ENCODE peak calls at places on chromosomes 2 and 18, in six cellular contexts. H is neural crest cell, A is foreskin fibroblast, P is AG09309, G is GM10248, D is GM20000. R is an unnamed sample.

GRCh38 chr2:174762464-174762863 is 1.8 kb downstream of the CHRNA1 start:
- DNase-seq in H (no peak), A (no peak), P (no peak), G (no peak), D (no peak), R (no peak)

GRCh38 chr18:904135-905090 is at the start of gene ADCYAP1:
- DNase-seq in H (no peak), A (peak; percentile 44), P (no peak), G (no peak), D (no peak), R (no peak)

GRCh38 chr18:78853341-78853740 is 126.3 kb upstream of the SALL3 start:
- DNase-seq in H (no peak), A (no peak), P (no peak), G (no peak), D (no peak), R (no peak)

GRCh38 chr2:234394450-234394849 is 102.4 kb downstream of the ARL4C start:
- DNase-seq in H (no peak), A (no peak), P (no peak), G (no peak), D (no peak), R (peak; percentile 21)

GRCh38 chr2:224311226-224311625 is 90.7 kb downstream of the FAM124B start:
- DNase-seq in H (no peak), A (peak; percentile 50), P (no peak), G (no peak), D (no peak), R (no peak)

GRCh38 chr2:174003635-174004310 is 38.6 kb upstream of the SP3 start:
- DNase-seq in H (no peak), A (peak; percentile 57), P (no peak), G (no peak), D (no peak), R (no peak)

GRCh38 chr2:16400127-16400623 is 265.5 kb downstream of the CYRIA start:
- DNase-seq in H (no peak), A (no peak), P (no peak), G (no peak), D (no peak), R (no peak)

GRCh38 chr2:178553047-178553446 is 72.8 kb downstream of the PLEKHA3 start:
- DNase-seq in H (no peak), A (peak; percentile 90), P (peak; percentile 55), G (no peak), D (no peak), R (no peak)

GRCh38 chr18:48036641-48037421 is 106.4 kb upstream of the SMAD2 start:
- DNase-seq in H (no peak), A (no peak), P (no peak), G (no peak), D (no peak), R (no peak)

GRCh38 chr2:168138369-168138768 is 109.0 kb downstream of the STK39 start:
- DNase-seq in H (peak; percentile 18), A (peak; percentile 52), P (no peak), G (no peak), D (no peak), R (no peak)

GRCh38 chr18:41266616-41267015 is 688.4 kb upstream of the PIK3C3 start:
- DNase-seq in H (no peak), A (peak; percentile 4), P (no peak), G (no peak), D (no peak), R (no peak)

GRCh38 chr2:186757009-186757408 is 63.1 kb downstream of the FAM171B start:
- DNase-seq in H (no peak), A (no peak), P (no peak), G (no peak), D (no peak), R (no peak)

GRCh38 chr18:8657050-8657820 is 48.0 kb downstream of the RAB12 start:
- DNase-seq in H (no peak), A (no peak), P (no peak), G (no peak), D (no peak), R (no peak)

GRCh38 chr2:227720680-227721079 is 2.9 kb upstream of the SLC19A3 start:
- DNase-seq in H (no peak), A (no peak), P (no peak), G (no peak), D (no peak), R (no peak)

GRCh38 chr2:10289891-10290290 is 12.8 kb upstream of the HPCAL1 start:
- DNase-seq in H (no peak), A (peak; percentile 55), P (no peak), G (no peak), D (no peak), R (no peak)

GRCh38 chr2:215870088-215870490 is 143.3 kb downstream of the MREG start:
- DNase-seq in H (no peak), A (peak; percentile 92), P (peak; percentile 66), G (no peak), D (no peak), R (no peak)

GRCh38 chr18:79581406-79581805 is 98.2 kb upstream of the CTDP1 start:
- DNase-seq in H (no peak), A (no peak), P (no peak), G (no peak), D (no peak), R (no peak)

GRCh38 chr2:176685908-176686307 is 416.7 kb downstream of the MTX2 start:
- DNase-seq in H (no peak), A (no peak), P (no peak), G (no peak), D (no peak), R (no peak)

GRCh38 chr2:230868947-230869690 is 4.4 kb downstream of the ITM2C start:
- DNase-seq in H (no peak), A (peak; percentile 39), P (no peak), G (no peak), D (no peak), R (no peak)

GRCh38 chr2:109284816-109285215 is 155.8 kb downstream of the SH3RF3 start:
- DNase-seq in H (no peak), A (peak; percentile 86), P (no peak), G (no peak), D (no peak), R (no peak)

GRCh38 chr18:79774111-79774510 is 23.6 kb upstream of the KCNG2 start:
- DNase-seq in H (no peak), A (no peak), P (no peak), G (no peak), D (no peak), R (no peak)

GRCh38 chr2:238936162-238937052 is 88.5 kb downstream of the TWIST2 start:
- DNase-seq in H (no peak), A (no peak), P (no peak), G (no peak), D (no peak), R (no peak)

GRCh38 chr2:178531161-178531560 is 50.9 kb downstream of the PLEKHA3 start:
- DNase-seq in H (no peak), A (no peak), P (no peak), G (no peak), D (no peak), R (no peak)

DNA sequence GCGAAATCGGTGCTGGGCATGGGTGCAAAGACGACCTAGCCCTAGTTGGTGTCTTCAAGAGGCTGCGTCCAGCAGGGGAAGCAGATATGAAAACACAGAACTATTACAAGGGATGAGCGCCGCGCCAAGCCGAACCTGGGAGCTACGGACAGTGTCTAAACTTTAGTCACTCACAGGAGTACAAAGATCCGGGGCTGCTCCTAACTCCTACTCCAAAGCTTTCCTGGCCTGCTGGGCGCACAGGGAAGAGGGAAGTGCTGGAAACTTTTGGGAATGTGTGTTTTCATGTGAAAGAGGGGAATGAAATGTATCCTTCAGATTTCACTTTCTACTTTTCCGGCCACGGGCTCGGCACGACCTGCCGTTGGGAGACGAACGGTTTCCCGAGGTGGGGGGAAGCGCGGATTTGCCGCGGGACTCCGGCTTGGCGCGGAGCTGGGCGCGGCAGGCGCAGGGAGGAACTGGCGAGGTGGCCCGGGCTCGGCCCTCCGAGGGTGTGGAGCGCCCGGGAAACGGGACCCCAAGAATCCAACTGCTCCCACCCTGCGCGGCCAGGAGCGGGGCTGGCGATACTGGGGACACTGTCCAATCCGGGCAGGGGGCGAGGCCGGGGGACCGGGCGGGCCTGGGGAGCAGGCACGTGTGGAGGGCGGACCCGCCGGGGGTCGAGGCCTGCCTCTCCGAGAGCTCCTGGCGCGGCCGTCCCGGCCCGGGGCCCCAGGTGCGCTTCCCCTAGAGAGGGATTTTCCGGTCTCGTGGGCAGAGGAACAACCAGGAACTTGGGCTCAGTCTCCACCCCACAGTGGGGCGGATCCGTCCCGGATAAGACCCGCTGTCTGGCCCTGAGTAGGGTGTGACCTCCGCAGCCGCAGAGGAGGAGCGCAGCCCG is at the start of gene ANXA4:
- DNase-seq in H (peak; percentile 32), A (peak; percentile 90), P (peak; percentile 37), G (peak; percentile 86), D (peak; percentile 91), R (peak; percentile 65)
- TF ChIP-seq CTCF in H (peak; percentile 24), A (peak; percentile 26), P (peak; percentile 26), G (no peak), D (no peak), R (peak; percentile 9)

GRCh38 chr2:96916156-96917007 is 46.5 kb upstream of the SEMA4C start:
- DNase-seq in H (no peak), A (peak; percentile 49), P (no peak), G (no peak), D (no peak), R (no peak)
- TF ChIP-seq CTCF in H (no peak), A (no peak), P (peak; percentile 16), G (no peak), D (no peak), R (no peak)

GRCh38 chr2:30447149-30448045 is at the start of gene LCLAT1:
- DNase-seq in H (peak; percentile 69), A (peak; percentile 94), P (no peak), G (peak; percentile 92), D (peak; percentile 88), R (peak; percentile 90)
- TF ChIP-seq CTCF in H (no peak), A (no peak), P (peak; percentile 3), G (no peak), D (no peak), R (no peak)

GRCh38 chr2:62423883-62424458 is 82.0 kb downstream of the TMEM17 start:
- DNase-seq in H (no peak), A (peak; percentile 10), P (no peak), G (no peak), D (no peak), R (no peak)

GRCh38 chr2:62426005-62426912 is 79.7 kb downstream of the TMEM17 start:
- DNase-seq in H (no peak), A (no peak), P (no peak), G (no peak), D (no peak), R (no peak)

GRCh38 chr2:62427146-62427545 is 78.8 kb downstream of the TMEM17 start:
- DNase-seq in H (no peak), A (no peak), P (no peak), G (no peak), D (no peak), R (no peak)

GRCh38 chr2:62424899-62425298 is 81.1 kb downstream of the TMEM17 start:
- DNase-seq in H (no peak), A (no peak), P (no peak), G (no peak), D (no peak), R (no peak)

GRCh38 chr2:62423235-62423634 is 82.8 kb downstream of the TMEM17 start:
- DNase-seq in H (no peak), A (peak; percentile 23), P (no peak), G (no peak), D (no peak), R (no peak)
- TF ChIP-seq CTCF in H (peak; percentile 40), A (peak; percentile 37), P (peak; percentile 43), G (no peak), D (no peak), R (no peak)

DNA sequence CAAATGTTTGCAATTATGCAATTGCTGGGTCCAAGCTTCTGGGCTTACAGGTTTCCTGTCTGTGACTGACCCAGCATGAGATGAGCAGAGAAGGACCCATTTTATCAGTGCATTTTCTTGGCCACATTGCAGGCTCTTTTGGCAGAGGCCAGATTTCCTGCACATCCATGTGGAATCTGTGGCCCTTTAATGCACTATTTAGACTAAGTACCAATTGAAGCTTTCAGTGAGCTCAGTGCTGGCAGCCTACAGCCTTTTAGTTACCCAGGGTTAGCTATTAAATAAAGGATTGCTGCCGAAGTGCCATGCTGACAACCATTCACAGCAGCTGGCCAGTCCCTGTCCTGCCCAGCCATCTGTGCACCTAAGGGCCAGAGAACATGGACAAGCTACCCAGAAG is 165.0 kb downstream of the ANKRD30B start:
- DNase-seq in H (no peak), A (no peak), P (no peak), G (no peak), D (no peak), R (no peak)
- TF ChIP-seq CTCF in H (no peak), A (no peak), P (no peak), G (no peak), D (no peak), R (no peak)

R was measured in activated CD8-positive, alpha-beta T cell treated with anti-CD3 and anti-CD28 coated beads for 36 hours.